ENCODE peak calls at places on chromosome 11, in seven cellular contexts. P is lower leg skin, R is choroid plexus epithelial cell, O is heart right ventricle, M is colonic mucosa, J is fibroblast of pulmonary artery, E is body of pancreas. F is an unnamed sample.
A peak's percentile ranks its signal among the peaks of the same experiment; 100 is the strongest.

GRCh38 chr11:124801636-124802312 is 1.6 kb upstream of the MSANTD2 start:
- DNase-seq in P (no peak), R (peak; percentile 16), O (no peak), M (no peak), J (no peak), E (no peak), F (no peak)

GRCh38 chr11:24375896-24376295 is 121.0 kb upstream of the LUZP2 start:
- DNase-seq in P (no peak), R (peak; percentile 41), O (no peak), M (no peak), J (peak; percentile 52), E (no peak), F (no peak)

GRCh38 chr11:125069796-125070195 is 6.7 kb downstream of the SLC37A2 start:
- DNase-seq in P (peak; percentile 68), R (no peak), O (no peak), M (no peak), J (peak; percentile 25), E (no peak), F (no peak)

GRCh38 chr11:92225206-92225562 is 566 bp downstream of the FAT3 start:
- DNase-seq in P (no peak), R (no peak), O (peak; percentile 8), M (no peak), J (peak; percentile 8), E (no peak), F (peak; percentile 69)

GRCh38 chr11:86947541-86947940 is 7.7 kb downstream of the FZD4 start:
- DNase-seq in P (no peak), R (peak; percentile 60), O (no peak), M (no peak), J (peak; percentile 44), E (no peak), F (no peak)

GRCh38 chr11:11481371-11481770 is 128.3 kb upstream of the CSNK2A3 start:
- DNase-seq in P (no peak), R (no peak), O (no peak), M (no peak), J (no peak), E (no peak), F (no peak)

GRCh38 chr11:6825333-6825744 is 20.1 kb upstream of the OR10A5 start:
- DNase-seq in P (no peak), R (peak; percentile 1), O (no peak), M (no peak), J (peak; percentile 29), E (no peak), F (no peak)

GRCh38 chr11:62143727-62144126 is 19.9 kb downstream of the INCENP start:
- DNase-seq in P (peak; percentile 53), R (no peak), O (no peak), M (peak; percentile 16), J (no peak), E (peak; percentile 5), F (no peak)

GRCh38 chr11:35030716-35031213 is 108.2 kb upstream of the CD44 start:
- DNase-seq in P (peak; percentile 95), R (peak; percentile 94), O (peak; percentile 48), M (no peak), J (peak; percentile 92), E (no peak), F (no peak)

GRCh38 chr11:14414470-14415461 is 55.8 kb upstream of the RRAS2 start:
- DNase-seq in P (no peak), R (peak; percentile 39), O (no peak), M (no peak), J (no peak), E (no peak), F (no peak)

GRCh38 chr11:69568809-69569097 is 72.2 kb upstream of the CCND1 start:
- DNase-seq in P (no peak), R (no peak), O (no peak), M (no peak), J (no peak), E (no peak), F (no peak)

GRCh38 chr11:69572233-69572860 is 68.6 kb upstream of the CCND1 start:
- DNase-seq in P (peak; percentile 59), R (no peak), O (no peak), M (no peak), J (no peak), E (no peak), F (no peak)

GRCh38 chr11:69563946-69564780 is 76.8 kb upstream of the CCND1 start:
- DNase-seq in P (peak; percentile 48), R (no peak), O (no peak), M (no peak), J (no peak), E (no peak), F (no peak)

GRCh38 chr11:69569306-69570200 is 71.4 kb upstream of the CCND1 start:
- DNase-seq in P (peak; percentile 71), R (no peak), O (no peak), M (no peak), J (no peak), E (no peak), F (peak; percentile 59)

GRCh38 chr11:69567951-69568808 is 72.8 kb upstream of the CCND1 start:
- DNase-seq in P (peak; percentile 76), R (no peak), O (no peak), M (no peak), J (peak; percentile 14), E (no peak), F (no peak)
- TF ChIP-seq CTCF in P (no peak), R (no peak), O (no peak), M (no peak), J (no peak), E (no peak), F (no peak)

GRCh38 chr11:10315083-10315482 is 10.2 kb downstream of the ADM start:
- DNase-seq in P (no peak), R (no peak), O (no peak), M (no peak), J (no peak), E (no peak), F (no peak)

GRCh38 chr11:10311802-10312201 is 6.9 kb downstream of the ADM start:
- DNase-seq in P (no peak), R (no peak), O (no peak), M (no peak), J (no peak), E (no peak), F (no peak)

GRCh38 chr11:10317776-10318526 is 13.1 kb downstream of the ADM start:
- DNase-seq in P (no peak), R (no peak), O (no peak), M (no peak), J (no peak), E (no peak), F (no peak)

GRCh38 chr11:10317281-10317755 is 12.4 kb downstream of the ADM start:
- DNase-seq in P (peak; percentile 80), R (no peak), O (no peak), M (no peak), J (no peak), E (no peak), F (no peak)

DNA sequence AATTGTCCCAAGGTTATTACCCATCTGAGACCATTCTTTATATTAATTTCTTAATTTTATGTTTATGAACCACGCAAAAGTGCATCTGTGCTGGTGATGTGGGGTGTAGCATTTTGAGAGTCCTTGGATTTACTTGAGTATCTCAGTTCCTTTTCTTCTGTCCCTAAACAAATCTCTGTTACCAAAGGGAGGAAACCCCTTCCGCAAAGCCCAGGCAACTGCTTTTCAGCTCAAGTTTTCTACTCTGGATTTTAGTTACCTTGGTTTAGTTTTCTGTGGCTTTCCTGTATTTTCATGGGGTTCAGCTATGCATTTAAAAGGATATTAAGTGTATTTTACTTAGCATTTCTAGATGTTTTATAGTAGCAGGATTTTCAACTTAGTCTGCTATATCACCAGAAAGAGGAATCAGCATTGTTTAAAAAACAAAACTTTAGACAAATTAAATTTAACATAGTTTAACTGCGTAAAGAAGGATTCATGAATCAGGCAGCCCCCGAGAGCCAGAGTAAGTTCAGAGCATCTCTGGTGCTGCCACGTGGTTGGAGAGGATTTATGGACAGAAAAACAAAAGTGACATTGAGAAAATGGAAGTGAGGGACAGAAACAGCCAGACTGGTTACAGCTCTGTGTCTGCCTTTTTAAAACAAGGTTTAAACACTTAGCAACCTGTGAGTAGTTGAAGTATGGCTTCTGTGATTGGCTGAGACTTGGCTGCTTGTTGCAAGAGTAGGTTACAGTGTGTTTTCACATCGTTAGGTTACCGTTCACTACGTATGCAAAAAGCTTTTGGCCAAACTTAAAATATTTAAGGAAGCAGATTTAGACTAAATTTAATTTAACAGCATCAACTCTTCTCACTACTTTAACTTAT is 9.6 kb downstream of the ADM start:
- DNase-seq in P (no peak), R (peak; percentile 91), O (no peak), M (no peak), J (peak; percentile 71), E (no peak), F (no peak)
- H3K4me3 ChIP-seq in P (no peak overlapping the region), R (no peak overlapping the region), O (no peak overlapping the region), M (no peak overlapping the region), J (no peak overlapping the region), E (no peak overlapping the region), F (no peak overlapping the region)

GRCh38 chr11:63904743-63905142 is 12.2 kb downstream of the RCOR2 start:
- DNase-seq in P (no peak), R (no peak), O (no peak), M (no peak), J (no peak), E (no peak), F (no peak)

GRCh38 chr11:63905179-63905578 is 11.8 kb downstream of the RCOR2 start:
- DNase-seq in P (no peak), R (no peak), O (no peak), M (no peak), J (no peak), E (no peak), F (no peak)

GRCh38 chr11:63897459-63898156 is 19.4 kb downstream of the RCOR2 start:
- DNase-seq in P (no peak), R (no peak), O (no peak), M (no peak), J (no peak), E (no peak), F (no peak)

GRCh38 chr11:63903884-63904283 is 13.1 kb downstream of the RCOR2 start:
- DNase-seq in P (no peak), R (no peak), O (no peak), M (no peak), J (no peak), E (no peak), F (no peak)

DNA sequence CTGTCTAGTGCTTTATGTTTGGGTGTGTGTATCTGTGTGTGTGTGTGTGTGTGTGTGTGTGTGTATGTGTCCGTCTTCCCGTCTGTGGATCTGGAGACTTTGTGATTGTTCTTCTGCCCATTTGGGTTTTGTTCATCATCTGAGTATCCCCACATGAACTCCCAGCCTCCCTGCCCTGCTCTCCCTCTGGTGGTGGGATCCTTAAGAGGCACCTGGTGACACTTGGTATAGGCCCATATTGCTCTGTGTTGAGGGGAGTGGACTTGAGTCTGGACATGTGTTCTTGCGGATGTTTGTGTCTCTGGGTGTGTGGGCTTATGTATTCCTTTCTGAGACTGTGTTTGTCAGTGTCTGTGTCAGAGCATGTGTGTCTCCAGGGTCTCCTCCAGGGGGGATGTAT is 15.3 kb downstream of the RCOR2 start:
- DNase-seq in P (no peak), R (peak; percentile 62), O (no peak), M (no peak), J (peak; percentile 51), E (no peak), F (no peak)
- TF ChIP-seq CTCF in P (no peak), R (peak; percentile 77), O (no peak), M (no peak), J (peak; percentile 57), E (no peak), F (no peak)

DNA sequence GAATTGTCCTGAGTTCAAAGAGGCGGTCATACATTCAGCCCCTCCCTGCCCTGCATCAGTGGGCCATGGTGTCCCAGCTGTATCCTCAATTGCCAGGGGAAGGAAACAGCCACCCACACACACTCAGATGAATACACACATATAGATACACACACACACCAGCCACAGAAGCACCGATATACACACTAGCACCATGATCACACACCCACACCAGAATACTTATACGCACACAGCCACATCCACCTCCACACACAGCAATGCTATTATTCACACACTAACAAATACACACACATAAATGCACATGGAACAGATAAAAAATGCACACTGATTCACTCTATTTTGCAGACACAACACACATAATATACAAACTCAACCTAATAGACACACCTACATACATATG is 1.4 kb downstream of the PDE2A start:
- DNase-seq in P (no peak), R (no peak), O (no peak), M (no peak), J (no peak), E (no peak), F (no peak)
- H3K4me3 ChIP-seq in P (no peak overlapping the region), R (no peak overlapping the region), O (no peak overlapping the region), M (no peak overlapping the region), J (no peak overlapping the region), E (no peak overlapping the region), F (no peak overlapping the region)